ENCODE peak calls at places on chromosome 7, in five cellular contexts. One of them, this sample, is unnamed.

GRCh38 chr7:2621061-2621828 is 10.5 kb upstream of the TTYH3 start:
- DNase-seq in neuronal stem cell: no peak
- DNase-seq in H1: peak
- DNase-seq in mesenchymal stem cell: peak
- DNase-seq in H9: peak
- DNase-seq in this sample: peak

GRCh38 chr7:50409856-50410468 is 40.2 kb downstream of the FIGNL1 start:
- DNase-seq in H9: no peak
- DNase-seq in neuronal stem cell: no peak
- DNase-seq in H1: no peak
- DNase-seq in mesenchymal stem cell: no peak
- DNase-seq in this sample: peak

GRCh38 chr7:157854066-157854891 is 517.5 kb downstream of the DNAJB6 start:
- DNase-seq in H9: no peak
- DNase-seq in H1: no peak
- DNase-seq in mesenchymal stem cell: no peak
- DNase-seq in neuronal stem cell: no peak
- DNase-seq in this sample: peak

GRCh38 chr7:52498319-52498718 is 537.1 kb upstream of the POM121L12 start:
- DNase-seq in H9: no peak
- DNase-seq in mesenchymal stem cell: peak
- DNase-seq in H1: no peak
- DNase-seq in neuronal stem cell: no peak
- DNase-seq in this sample: no peak

GRCh38 chr7:55339033-55339995 is 25.8 kb upstream of the LANCL2 start:
- DNase-seq in H1: no peak
- DNase-seq in mesenchymal stem cell: no peak
- DNase-seq in neuronal stem cell: no peak
- DNase-seq in H9: no peak
- DNase-seq in this sample: no peak

GRCh38 chr7:141157138-141157765 is 83.4 kb downstream of the TMEM178B start:
- DNase-seq in neuronal stem cell: no peak
- DNase-seq in H1: no peak
- DNase-seq in H9: no peak
- DNase-seq in mesenchymal stem cell: no peak
- DNase-seq in this sample: no peak

GRCh38 chr7:12889391-12889790 is 202.0 kb downstream of the ARL4A start:
- DNase-seq in H9: no peak
- DNase-seq in neuronal stem cell: no peak
- DNase-seq in mesenchymal stem cell: peak
- DNase-seq in H1: no peak
- DNase-seq in this sample: peak

GRCh38 chr7:145599376-145599775 is 517.2 kb upstream of the CNTNAP2 start:
- DNase-seq in neuronal stem cell: no peak
- DNase-seq in mesenchymal stem cell: no peak
- DNase-seq in H9: no peak
- DNase-seq in H1: no peak
- DNase-seq in this sample: no peak

GRCh38 chr7:135352285-135352684 is 118.6 kb downstream of the STRA8 start:
- DNase-seq in H9: no peak
- DNase-seq in H1: no peak
- DNase-seq in mesenchymal stem cell: no peak
- DNase-seq in neuronal stem cell: no peak
- DNase-seq in this sample: no peak

GRCh38 chr7:143936087-143937009 is 1.3 kb downstream of the OR2F2 start:
- DNase-seq in mesenchymal stem cell: peak
- DNase-seq in neuronal stem cell: no peak
- DNase-seq in H1: no peak
- DNase-seq in H9: no peak
- DNase-seq in this sample: peak

GRCh38 chr7:84149573-84149972 is 45.0 kb downstream of the SEMA3A start:
- DNase-seq in mesenchymal stem cell: no peak
- DNase-seq in H1: no peak
- DNase-seq in H9: no peak
- DNase-seq in neuronal stem cell: no peak
- DNase-seq in this sample: no peak

GRCh38 chr7:42085531-42085930 is 151.5 kb downstream of the GLI3 start:
- DNase-seq in mesenchymal stem cell: no peak
- DNase-seq in H9: no peak
- DNase-seq in H1: no peak
- DNase-seq in neuronal stem cell: no peak
- DNase-seq in this sample: no peak

GRCh38 chr7:142459557-142459963 is 201.7 kb upstream of the PRSS58 start:
- DNase-seq in neuronal stem cell: peak
- DNase-seq in mesenchymal stem cell: peak
- DNase-seq in H9: peak
- DNase-seq in H1: peak
- DNase-seq in this sample: peak

GRCh38 chr7:82443044-82443800 is at the start of gene CACNA2D1:
- DNase-seq in H9: peak
- DNase-seq in mesenchymal stem cell: no peak
- DNase-seq in neuronal stem cell: peak
- DNase-seq in H1: peak
- DNase-seq in this sample: no peak

GRCh38 chr7:90677742-90678439 is 81.8 kb downstream of the CDK14 start:
- DNase-seq in H9: no peak
- DNase-seq in neuronal stem cell: no peak
- DNase-seq in mesenchymal stem cell: peak
- DNase-seq in H1: no peak
- DNase-seq in this sample: no peak

GRCh38 chr7:34740840-34741239 is 82.8 kb downstream of the NPSR1 start:
- DNase-seq in H1: no peak
- DNase-seq in neuronal stem cell: no peak
- DNase-seq in H9: no peak
- DNase-seq in mesenchymal stem cell: no peak
- DNase-seq in this sample: no peak

GRCh38 chr7:34734786-34735185 is 76.8 kb downstream of the NPSR1 start:
- DNase-seq in H1: no peak
- DNase-seq in neuronal stem cell: no peak
- DNase-seq in mesenchymal stem cell: no peak
- DNase-seq in H9: no peak
- DNase-seq in this sample: no peak

GRCh38 chr7:34735526-34735925 is 77.5 kb downstream of the NPSR1 start:
- DNase-seq in H1: no peak
- DNase-seq in neuronal stem cell: no peak
- DNase-seq in mesenchymal stem cell: no peak
- DNase-seq in H9: no peak
- DNase-seq in this sample: no peak

GRCh38 chr7:34739651-34740300 is 81.8 kb downstream of the NPSR1 start:
- DNase-seq in mesenchymal stem cell: no peak
- DNase-seq in H1: no peak
- DNase-seq in neuronal stem cell: no peak
- DNase-seq in H9: no peak
- DNase-seq in this sample: no peak
- H2AFZ ChIP-seq in mesenchymal stem cell: no peak
- H2AFZ ChIP-seq in H1: no peak
- H2AFZ ChIP-seq in neuronal stem cell: no peak
- H2AFZ ChIP-seq in H9: no peak
- H2AFZ ChIP-seq in this sample: no peak

DNA sequence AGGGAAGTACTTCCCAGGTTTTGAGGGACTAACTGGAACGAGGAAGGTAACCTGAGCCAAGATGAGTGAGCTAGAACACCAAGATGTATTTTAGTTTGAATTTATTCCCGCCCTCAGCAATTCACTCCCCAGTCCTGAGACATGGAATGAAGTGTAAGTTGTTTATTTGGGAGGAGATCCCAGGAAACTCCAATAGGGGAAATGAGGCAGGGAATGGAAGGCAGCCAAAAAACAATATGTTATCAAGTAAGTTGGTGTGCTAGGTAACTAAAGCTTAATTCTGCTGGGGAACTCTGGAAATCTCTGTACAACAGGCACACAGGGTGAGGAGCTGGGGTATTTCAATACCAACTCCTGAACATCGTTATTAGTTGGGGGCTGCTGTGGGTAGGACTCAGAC is 189.7 kb upstream of the HDAC9 start:
- DNase-seq in H1: no peak
- DNase-seq in H9: no peak
- DNase-seq in mesenchymal stem cell: no peak
- DNase-seq in neuronal stem cell: no peak
- DNase-seq in this sample: no peak
- H3K9ac ChIP-seq in H1: no peak
- H3K9ac ChIP-seq in H9: no peak
- H3K9ac ChIP-seq in mesenchymal stem cell: no peak
- H3K9ac ChIP-seq in neuronal stem cell: no peak
- H3K9ac ChIP-seq in this sample: no peak

DNA sequence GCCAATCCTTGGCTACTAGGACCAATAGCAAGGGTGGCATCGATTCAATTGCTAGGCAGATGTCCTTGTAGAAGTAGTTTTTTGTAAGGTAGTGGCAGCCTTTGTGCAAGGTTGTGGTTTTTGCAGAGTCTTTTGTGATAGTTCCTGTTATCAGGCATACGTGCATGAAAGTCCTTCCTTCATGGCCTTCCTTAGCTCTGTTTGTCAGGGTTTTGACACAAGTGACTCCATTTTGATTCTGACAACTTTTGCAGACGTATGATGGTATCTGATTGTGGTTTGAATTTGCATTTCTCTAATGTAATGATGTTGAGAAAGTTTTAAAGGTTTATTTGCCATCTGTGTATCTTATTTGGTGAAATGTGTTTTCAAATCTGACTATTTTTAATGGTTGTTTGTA is 71.8 kb upstream of the SYPL1 start:
- DNase-seq in neuronal stem cell: no peak
- DNase-seq in H9: no peak
- DNase-seq in mesenchymal stem cell: no peak
- DNase-seq in H1: no peak
- DNase-seq in this sample: no peak
- H2BK12ac ChIP-seq in neuronal stem cell: no peak
- H2BK12ac ChIP-seq in H9: no peak
- H2BK12ac ChIP-seq in mesenchymal stem cell: no peak
- H2BK12ac ChIP-seq in H1: no peak
- H2BK12ac ChIP-seq in this sample: no peak

GRCh38 chr7:101153969-101154692 is at the start of gene AP1S1:
- DNase-seq in mesenchymal stem cell: peak
- DNase-seq in H9: peak
- DNase-seq in H1: peak
- DNase-seq in neuronal stem cell: peak
- DNase-seq in this sample: peak

GRCh38 chr7:101156866-101157589 is 2.8 kb downstream of the AP1S1 start:
- DNase-seq in H1: no peak
- DNase-seq in mesenchymal stem cell: no peak
- DNase-seq in neuronal stem cell: no peak
- DNase-seq in H9: peak
- DNase-seq in this sample: peak

GRCh38 chr7:101156277-101156676 is 2.0 kb downstream of the AP1S1 start:
- DNase-seq in H9: no peak
- DNase-seq in neuronal stem cell: no peak
- DNase-seq in H1: no peak
- DNase-seq in mesenchymal stem cell: no peak
- DNase-seq in this sample: no peak

GRCh38 chr7:101154693-101155102 is 422 bp downstream of the AP1S1 start:
- DNase-seq in H9: no peak
- DNase-seq in mesenchymal stem cell: no peak
- DNase-seq in H1: peak
- DNase-seq in neuronal stem cell: no peak
- DNase-seq in this sample: no peak

GRCh38 chr7:101155303-101155702 is 1.0 kb downstream of the AP1S1 start:
- DNase-seq in mesenchymal stem cell: no peak
- DNase-seq in H9: no peak
- DNase-seq in neuronal stem cell: no peak
- DNase-seq in H1: no peak
- DNase-seq in this sample: no peak
- H2AFZ ChIP-seq in mesenchymal stem cell: no peak
- H2AFZ ChIP-seq in H9: no peak
- H2AFZ ChIP-seq in neuronal stem cell: peak
- H2AFZ ChIP-seq in H1: no peak
- H2AFZ ChIP-seq in this sample: peak

GRCh38 chr7:117259626-117260025 is 63.2 kb downstream of the WNT2 start:
- DNase-seq in mesenchymal stem cell: peak
- DNase-seq in H9: no peak
- DNase-seq in neuronal stem cell: no peak
- DNase-seq in H1: no peak
- DNase-seq in this sample: peak

GRCh38 chr7:117269417-117269816 is 53.4 kb downstream of the WNT2 start:
- DNase-seq in mesenchymal stem cell: peak
- DNase-seq in neuronal stem cell: no peak
- DNase-seq in H9: no peak
- DNase-seq in H1: no peak
- DNase-seq in this sample: no peak

GRCh38 chr7:117262546-117262945 is 60.3 kb downstream of the WNT2 start:
- DNase-seq in H9: no peak
- DNase-seq in neuronal stem cell: no peak
- DNase-seq in mesenchymal stem cell: no peak
- DNase-seq in H1: no peak
- DNase-seq in this sample: no peak

GRCh38 chr7:117269895-117270294 is 53.0 kb downstream of the WNT2 start:
- DNase-seq in H1: no peak
- DNase-seq in H9: no peak
- DNase-seq in mesenchymal stem cell: peak
- DNase-seq in neuronal stem cell: no peak
- DNase-seq in this sample: no peak

GRCh38 chr7:117264716-117265115 is 58.1 kb downstream of the WNT2 start:
- DNase-seq in neuronal stem cell: no peak
- DNase-seq in H1: no peak
- DNase-seq in mesenchymal stem cell: no peak
- DNase-seq in H9: no peak
- DNase-seq in this sample: no peak
- H3K9ac ChIP-seq in neuronal stem cell: no peak
- H3K9ac ChIP-seq in H1: no peak
- H3K9ac ChIP-seq in mesenchymal stem cell: no peak
- H3K9ac ChIP-seq in H9: no peak
- H3K9ac ChIP-seq in this sample: no peak